ENCODE peak calls at places on chromosome 1, in seven cellular contexts. W, X, R, S, B, E and J are unnamed samples.

GRCh38 chr1:234546890-234547788 is 62.8 kb downstream of the IRF2BP2 start:
- DNase-seq in B (no peak), R (no peak), S (no peak), E (no peak), W (peak; percentile 81), X (no peak), J (peak; percentile 47)

GRCh38 chr1:221991221-221991620 is 249.3 kb upstream of the DUSP10 start:
- DNase-seq in S (no peak), E (no peak), R (peak; percentile 44), W (peak; percentile 67), X (no peak), B (no peak), J (peak; percentile 67)

GRCh38 chr1:17565551-17565971 is 26.1 kb downstream of the ARHGEF10L start:
- DNase-seq in S (no peak), X (no peak), B (no peak), R (no peak), E (no peak), W (no peak), J (no peak)

GRCh38 chr1:159170639-159171038 is 776 bp upstream of the CADM3 start:
- DNase-seq in S (no peak), X (no peak), E (no peak), W (peak; percentile 81), B (no peak), R (peak; percentile 39), J (no peak)

GRCh38 chr1:47776554-47777156 is 220.5 kb downstream of the TRABD2B start:
- DNase-seq in W (no peak), S (no peak), E (no peak), R (no peak), X (no peak), B (no peak), J (no peak)

GRCh38 chr1:224784606-224785328 is 144.7 kb upstream of the DNAH14 start:
- DNase-seq in R (peak; percentile 85), S (no peak), E (no peak), X (peak; percentile 15), W (no peak), B (no peak), J (peak; percentile 50)

GRCh38 chr1:20697560-20697959 is 20.2 kb downstream of the KIF17 start:
- DNase-seq in W (no peak), S (no peak), X (no peak), E (no peak), B (no peak), R (no peak), J (no peak)

GRCh38 chr1:155062702-155063411 is 683 bp upstream of the EFNA4 start:
- DNase-seq in X (no peak), B (peak; percentile 83), S (peak; percentile 65), R (peak; percentile 47), W (no peak), E (no peak), J (peak; percentile 33)

GRCh38 chr1:23720256-23720995 is 22.8 kb upstream of the ELOA start:
- DNase-seq in R (no peak), B (peak; percentile 31), W (no peak), S (no peak), X (no peak), E (no peak), J (peak; percentile 37)

GRCh38 chr1:171219751-171220385 is 28.4 kb upstream of the FMO1 start:
- DNase-seq in R (peak; percentile 89), X (no peak), B (no peak), W (peak; percentile 83), E (no peak), S (no peak), J (peak; percentile 89)

GRCh38 chr1:2334883-2335534 is 56.3 kb downstream of the MORN1 start:
- DNase-seq in S (no peak), B (no peak), R (no peak), W (peak; percentile 47), E (no peak), X (no peak), J (no peak)

GRCh38 chr1:30757196-30757949 is at the start of gene LAPTM5:
- DNase-seq in R (peak; percentile 68), W (peak; percentile 34), S (peak; percentile 83), E (peak; percentile 56), B (peak; percentile 62), X (no peak), J (no peak)

GRCh38 chr1:110321045-110321444 is 18.1 kb upstream of the RBM15 start:
- DNase-seq in S (no peak), X (no peak), W (no peak), B (no peak), R (no peak), E (no peak), J (no peak)

GRCh38 chr1:64038965-64039926 is 164.2 kb upstream of the UBE2U start:
- DNase-seq in W (peak; percentile 100), B (no peak), S (no peak), X (peak; percentile 86), R (peak; percentile 100), E (peak; percentile 79), J (peak; percentile 100)

GRCh38 chr1:151060241-151061011 is at the start of gene MLLT11:
- DNase-seq in B (peak; percentile 38), S (no peak), X (no peak), W (peak; percentile 79), E (no peak), R (peak; percentile 70), J (peak; percentile 69)